ENCODE peak calls at places on chromosomes 4 and X, in seven cellular contexts. X, H, S, T, C, U and L are unnamed samples.

GRCh38 chr4:26937136-26937535 is 76.5 kb downstream of the STIM2 start:
- DNase-seq in X (no peak), H (no peak), S (no peak), T (no peak), C (no peak), U (no peak), L (no peak)

GRCh38 chr4:93319011-93319410 is 509.5 kb upstream of the ATOH1 start:
- DNase-seq in X (no peak), H (no peak), S (no peak), T (no peak), C (no peak), U (no peak), L (no peak)

GRCh38 chr4:110949516-110949915 is 326.6 kb upstream of the PITX2 start:
- DNase-seq in X (no peak), H (no peak), S (no peak), T (no peak), C (no peak), U (no peak), L (no peak)

GRCh38 chr4:138255917-138256597 is 13.9 kb upstream of the SLC7A11 start:
- DNase-seq in X (no peak), H (no peak), S (no peak), T (no peak), C (no peak), U (no peak), L (no peak)

GRCh38 chr4:89023140-89023539 is 33.8 kb downstream of the FAM13A start:
- DNase-seq in X (no peak), H (no peak), S (no peak), T (peak), C (no peak), U (no peak), L (no peak)

GRCh38 chrX:120309873-120310730 is 1.2 kb downstream of the TMEM255A start:
- DNase-seq in X (no peak), H (peak), S (peak), T (no peak), C (no peak), U (peak), L (no peak)

GRCh38 chr4:7158081-7158750 is 34.1 kb upstream of the SORCS2 start:
- DNase-seq in X (no peak), H (no peak), S (no peak), T (no peak), C (peak), U (no peak), L (no peak)

GRCh38 chr4:19177616-19178015 is 1074.1 kb upstream of the SLIT2 start:
- DNase-seq in X (no peak), H (no peak), S (no peak), T (no peak), C (no peak), U (no peak), L (no peak)

GRCh38 chrX:46759645-46759974 is 692 bp upstream of the SLC9A7 start:
- DNase-seq in X (no peak), H (peak), S (no peak), T (no peak), C (no peak), U (no peak), L (no peak)